ENCODE peak calls at places on chromosomes 4 and X, in ten cellular contexts. One of them, this sample, is unnamed.

GRCh38 chr4:175739612-175740011 is 72.5 kb downstream of the GPM6A start:
- DNase-seq in A549: no peak
- DNase-seq in prostate gland: no peak
- DNase-seq in breast epithelium: no peak
- DNase-seq in uterus: no peak
- DNase-seq in body of pancreas: no peak
- DNase-seq in H54: no peak
- DNase-seq in transverse colon: no peak
- DNase-seq in upper lobe of left lung: no peak
- DNase-seq in GM12891: no peak
- DNase-seq in this sample: no peak

GRCh38 chr4:120948382-120948781 is 25.9 kb upstream of the PRDM5 start:
- DNase-seq in A549: no peak
- DNase-seq in H54: no peak
- DNase-seq in upper lobe of left lung: no peak
- DNase-seq in uterus: no peak
- DNase-seq in breast epithelium: no peak
- DNase-seq in transverse colon: no peak
- DNase-seq in body of pancreas: no peak
- DNase-seq in prostate gland: no peak
- DNase-seq in GM12891: no peak
- DNase-seq in this sample: no peak

GRCh38 chrX:110394653-110395052 is 36.0 kb downstream of the RTL9 start:
- DNase-seq in A549: no peak
- DNase-seq in breast epithelium: no peak
- DNase-seq in GM12891: no peak
- DNase-seq in transverse colon: no peak
- DNase-seq in upper lobe of left lung: no peak
- DNase-seq in H54: peak; percentile 39
- DNase-seq in body of pancreas: no peak
- DNase-seq in uterus: no peak
- DNase-seq in prostate gland: no peak
- DNase-seq in this sample: peak; percentile 4

GRCh38 chr4:77167866-77168265 is 10.9 kb downstream of the CCNG2 start:
- DNase-seq in A549: no peak
- DNase-seq in body of pancreas: no peak
- DNase-seq in GM12891: no peak
- DNase-seq in breast epithelium: no peak
- DNase-seq in prostate gland: no peak
- DNase-seq in transverse colon: no peak
- DNase-seq in uterus: no peak
- DNase-seq in H54: no peak
- DNase-seq in upper lobe of left lung: no peak
- DNase-seq in this sample: no peak

GRCh38 chr4:154584259-154584658 is 6.3 kb downstream of the FGA start:
- DNase-seq in body of pancreas: no peak
- DNase-seq in GM12891: no peak
- DNase-seq in A549: no peak
- DNase-seq in breast epithelium: no peak
- DNase-seq in H54: no peak
- DNase-seq in prostate gland: no peak
- DNase-seq in uterus: no peak
- DNase-seq in transverse colon: no peak
- DNase-seq in upper lobe of left lung: no peak
- DNase-seq in this sample: no peak

GRCh38 chr4:141711211-141711610 is 74.8 kb downstream of the IL15 start:
- DNase-seq in transverse colon: no peak
- DNase-seq in upper lobe of left lung: no peak
- DNase-seq in body of pancreas: no peak
- DNase-seq in A549: peak; percentile 18
- DNase-seq in prostate gland: no peak
- DNase-seq in H54: no peak
- DNase-seq in uterus: no peak
- DNase-seq in breast epithelium: no peak
- DNase-seq in GM12891: no peak
- DNase-seq in this sample: peak; percentile 20

GRCh38 chr4:102022343-102022742 is 231.8 kb downstream of the BANK1 start:
- DNase-seq in uterus: no peak
- DNase-seq in body of pancreas: no peak
- DNase-seq in prostate gland: no peak
- DNase-seq in H54: no peak
- DNase-seq in GM12891: no peak
- DNase-seq in A549: no peak
- DNase-seq in breast epithelium: no peak
- DNase-seq in upper lobe of left lung: no peak
- DNase-seq in transverse colon: no peak
- DNase-seq in this sample: no peak

GRCh38 chr4:91961504-91961903 is 342.3 kb upstream of the GRID2 start:
- DNase-seq in A549: no peak
- DNase-seq in uterus: no peak
- DNase-seq in breast epithelium: no peak
- DNase-seq in GM12891: no peak
- DNase-seq in transverse colon: no peak
- DNase-seq in prostate gland: no peak
- DNase-seq in H54: no peak
- DNase-seq in body of pancreas: no peak
- DNase-seq in upper lobe of left lung: no peak
- DNase-seq in this sample: no peak

GRCh38 chrX:155871934-155872333 is 9.2 kb upstream of the VAMP7 start:
- DNase-seq in body of pancreas: no peak
- DNase-seq in H54: no peak
- DNase-seq in uterus: no peak
- DNase-seq in transverse colon: no peak
- DNase-seq in prostate gland: no peak
- DNase-seq in A549: no peak
- DNase-seq in upper lobe of left lung: no peak
- DNase-seq in GM12891: no peak
- DNase-seq in breast epithelium: no peak
- DNase-seq in this sample: no peak

DNA sequence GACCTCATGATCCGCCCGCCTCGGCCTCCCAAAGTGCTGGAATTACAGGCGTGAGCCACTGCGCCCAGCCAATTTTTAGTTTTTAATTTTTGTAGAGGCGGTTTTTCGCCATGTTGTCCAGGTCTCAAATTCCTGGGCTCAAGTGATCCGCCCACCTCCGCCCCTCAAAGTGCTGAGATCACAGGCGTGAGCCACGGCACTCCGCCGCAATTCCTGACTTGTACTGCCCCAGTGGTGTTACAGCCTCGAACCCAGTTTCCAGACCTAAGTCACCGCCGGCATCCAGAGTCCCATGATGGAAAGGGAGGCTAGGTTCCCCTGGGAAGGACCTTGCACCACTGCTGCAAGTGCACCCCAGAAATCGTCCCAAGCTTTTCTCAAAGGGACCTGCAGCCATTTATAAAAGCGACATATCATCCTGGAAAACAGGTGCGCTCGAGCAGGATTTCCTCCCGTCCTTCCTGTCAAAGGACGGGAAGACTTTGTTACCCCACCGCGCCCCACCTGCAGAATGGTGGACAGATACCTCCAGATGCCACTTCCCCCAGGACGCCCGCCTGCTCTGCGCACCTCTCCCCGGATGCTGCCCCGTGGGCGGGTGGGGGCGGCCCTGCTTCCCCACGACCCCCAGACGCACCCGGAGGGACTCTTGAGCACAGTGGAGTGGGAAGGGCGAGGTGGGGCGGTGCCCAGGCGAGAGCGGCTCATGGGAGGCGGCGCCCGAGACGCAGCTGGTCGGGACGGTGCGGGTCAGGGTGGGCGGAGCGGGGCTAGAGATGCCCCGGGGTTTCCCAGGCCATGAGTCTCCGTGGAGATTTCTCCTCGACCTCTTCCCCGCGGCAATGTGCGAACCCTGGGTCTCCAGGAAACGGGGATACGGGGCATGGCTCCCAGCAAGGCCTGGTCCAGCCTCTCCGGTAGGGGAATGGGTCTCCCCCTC is 959 bp upstream of the RPL10 start:
- DNase-seq in uterus: peak; percentile 80
- DNase-seq in upper lobe of left lung: peak; percentile 75
- DNase-seq in GM12891: peak; percentile 47
- DNase-seq in H54: no peak
- DNase-seq in transverse colon: peak; percentile 83
- DNase-seq in A549: peak; percentile 82
- DNase-seq in prostate gland: no peak
- DNase-seq in breast epithelium: peak; percentile 78
- DNase-seq in body of pancreas: peak; percentile 86
- DNase-seq in this sample: peak; percentile 74
- TF ChIP-seq POLR2A in uterus: peak; percentile 13
- TF ChIP-seq POLR2A in upper lobe of left lung: no peak
- TF ChIP-seq POLR2A in GM12891: no peak
- TF ChIP-seq POLR2A in H54: no peak
- TF ChIP-seq POLR2A in transverse colon: no peak
- TF ChIP-seq POLR2A in A549: peak; percentile 49
- TF ChIP-seq POLR2A in prostate gland: no peak
- TF ChIP-seq POLR2A in breast epithelium: no peak
- TF ChIP-seq POLR2A in body of pancreas: peak; percentile 43
- TF ChIP-seq POLR2A in this sample: no peak

DNA sequence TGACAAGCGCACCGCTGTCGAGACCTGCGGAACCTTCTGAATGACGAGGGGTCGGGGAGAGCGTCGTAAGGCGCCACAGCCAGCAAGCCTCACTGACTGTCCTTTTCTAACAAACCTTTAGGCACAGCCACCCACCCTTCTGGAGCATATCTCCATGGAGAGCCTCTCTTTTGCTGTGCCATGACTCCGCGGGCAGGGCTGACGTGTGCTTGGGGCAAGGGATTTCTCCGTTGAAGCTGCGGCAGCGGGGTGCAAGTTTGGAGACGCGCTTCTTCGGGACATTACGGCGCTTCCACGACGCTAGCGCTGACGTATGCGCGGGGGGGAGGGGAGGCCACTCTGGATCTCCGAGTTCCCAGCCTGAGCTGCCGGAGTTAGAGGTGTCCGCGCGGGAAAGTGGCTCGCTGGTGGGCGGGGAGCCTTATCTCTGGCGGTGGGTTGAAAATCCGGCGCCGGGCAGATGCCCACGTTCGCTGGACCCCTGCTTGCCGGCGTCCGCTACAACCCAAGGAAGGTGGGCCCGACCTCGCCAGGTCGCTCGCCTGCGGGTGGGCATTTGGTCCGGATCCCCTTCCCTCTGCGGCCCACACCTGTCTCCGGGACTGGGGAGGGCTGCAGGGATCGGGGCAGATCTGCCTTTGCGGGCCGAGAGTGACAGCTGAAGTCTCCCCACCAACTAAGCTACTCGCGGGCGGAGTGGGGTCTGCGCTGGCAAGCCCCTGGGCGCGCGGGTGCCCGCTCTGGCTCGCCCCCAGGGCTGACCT is 540 bp upstream of the SLC10A7 start:
- DNase-seq in transverse colon: peak; percentile 95
- DNase-seq in H54: peak; percentile 56
- DNase-seq in body of pancreas: peak; percentile 91
- DNase-seq in upper lobe of left lung: peak; percentile 91
- DNase-seq in prostate gland: peak; percentile 90
- DNase-seq in breast epithelium: peak; percentile 87
- DNase-seq in uterus: peak; percentile 91
- DNase-seq in GM12891: peak; percentile 82
- DNase-seq in A549: peak; percentile 66
- DNase-seq in this sample: peak; percentile 94
- TF ChIP-seq POLR2A in transverse colon: peak; percentile 73
- TF ChIP-seq POLR2A in H54: peak; percentile 67
- TF ChIP-seq POLR2A in body of pancreas: peak; percentile 61
- TF ChIP-seq POLR2A in upper lobe of left lung: peak; percentile 28
- TF ChIP-seq POLR2A in prostate gland: peak; percentile 73
- TF ChIP-seq POLR2A in breast epithelium: peak; percentile 13
- TF ChIP-seq POLR2A in uterus: peak; percentile 70
- TF ChIP-seq POLR2A in GM12891: no peak
- TF ChIP-seq POLR2A in A549: peak; percentile 24
- TF ChIP-seq POLR2A in this sample: peak; percentile 55

GRCh38 chrX:103405009-103405333 is 28.6 kb downstream of the BEX3 start:
- DNase-seq in body of pancreas: no peak
- DNase-seq in upper lobe of left lung: no peak
- DNase-seq in prostate gland: no peak
- DNase-seq in breast epithelium: no peak
- DNase-seq in uterus: no peak
- DNase-seq in H54: no peak
- DNase-seq in GM12891: no peak
- DNase-seq in transverse colon: no peak
- DNase-seq in A549: no peak
- DNase-seq in this sample: peak; percentile 33

GRCh38 chrX:103407776-103408175 is 31.4 kb downstream of the BEX3 start:
- DNase-seq in breast epithelium: no peak
- DNase-seq in H54: no peak
- DNase-seq in transverse colon: no peak
- DNase-seq in A549: no peak
- DNase-seq in body of pancreas: no peak
- DNase-seq in prostate gland: no peak
- DNase-seq in upper lobe of left lung: no peak
- DNase-seq in uterus: no peak
- DNase-seq in GM12891: no peak
- DNase-seq in this sample: no peak

GRCh38 chrX:103400931-103401330 is 24.6 kb downstream of the BEX3 start:
- DNase-seq in H54: no peak
- DNase-seq in GM12891: no peak
- DNase-seq in body of pancreas: no peak
- DNase-seq in prostate gland: no peak
- DNase-seq in A549: no peak
- DNase-seq in transverse colon: no peak
- DNase-seq in breast epithelium: no peak
- DNase-seq in upper lobe of left lung: no peak
- DNase-seq in uterus: no peak
- DNase-seq in this sample: no peak

GRCh38 chrX:103406256-103406655 is 29.9 kb downstream of the BEX3 start:
- DNase-seq in prostate gland: no peak
- DNase-seq in upper lobe of left lung: no peak
- DNase-seq in uterus: no peak
- DNase-seq in GM12891: no peak
- DNase-seq in A549: no peak
- DNase-seq in H54: no peak
- DNase-seq in body of pancreas: no peak
- DNase-seq in transverse colon: no peak
- DNase-seq in breast epithelium: no peak
- DNase-seq in this sample: no peak

GRCh38 chrX:103404225-103405008 is 28.1 kb downstream of the BEX3 start:
- DNase-seq in A549: peak; percentile 88
- DNase-seq in uterus: peak; percentile 49
- DNase-seq in H54: peak; percentile 41
- DNase-seq in prostate gland: peak; percentile 7
- DNase-seq in GM12891: peak; percentile 2
- DNase-seq in upper lobe of left lung: peak; percentile 75
- DNase-seq in breast epithelium: peak; percentile 50
- DNase-seq in body of pancreas: peak; percentile 74
- DNase-seq in transverse colon: peak; percentile 62
- DNase-seq in this sample: peak; percentile 86
- TF ChIP-seq POLR2A in A549: peak; percentile 37
- TF ChIP-seq POLR2A in uterus: no peak
- TF ChIP-seq POLR2A in H54: no peak
- TF ChIP-seq POLR2A in prostate gland: no peak
- TF ChIP-seq POLR2A in GM12891: no peak
- TF ChIP-seq POLR2A in upper lobe of left lung: no peak
- TF ChIP-seq POLR2A in breast epithelium: no peak
- TF ChIP-seq POLR2A in body of pancreas: no peak
- TF ChIP-seq POLR2A in transverse colon: no peak
- TF ChIP-seq POLR2A in this sample: peak; percentile 18

DNA sequence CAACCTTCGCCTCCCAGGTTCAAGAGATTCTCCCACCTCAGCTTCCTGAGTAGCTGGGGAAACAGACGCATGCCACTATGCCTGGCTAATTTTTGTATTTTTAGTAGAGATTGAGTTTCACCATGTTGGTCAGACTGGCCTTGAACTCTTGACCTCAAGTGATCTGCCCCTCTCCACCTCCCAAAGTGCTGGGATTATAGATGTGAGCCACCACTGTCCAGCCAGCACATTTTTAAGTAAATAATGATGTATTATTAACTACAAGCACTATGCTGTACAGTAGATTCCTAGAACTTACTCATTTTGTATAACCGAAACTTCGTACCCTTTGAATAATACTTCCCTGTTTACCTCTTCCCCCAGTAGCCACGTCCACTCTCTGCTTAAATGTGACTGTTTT is 96.0 kb upstream of the GABRG1 start:
- DNase-seq in body of pancreas: no peak
- DNase-seq in upper lobe of left lung: no peak
- DNase-seq in transverse colon: no peak
- DNase-seq in uterus: no peak
- DNase-seq in GM12891: no peak
- DNase-seq in prostate gland: no peak
- DNase-seq in breast epithelium: no peak
- DNase-seq in H54: no peak
- DNase-seq in A549: no peak
- DNase-seq in this sample: no peak
- TF ChIP-seq POLR2A in body of pancreas: no peak
- TF ChIP-seq POLR2A in upper lobe of left lung: no peak
- TF ChIP-seq POLR2A in transverse colon: no peak
- TF ChIP-seq POLR2A in uterus: no peak
- TF ChIP-seq POLR2A in GM12891: no peak
- TF ChIP-seq POLR2A in prostate gland: no peak
- TF ChIP-seq POLR2A in breast epithelium: no peak
- TF ChIP-seq POLR2A in H54: no peak
- TF ChIP-seq POLR2A in A549: no peak
- TF ChIP-seq POLR2A in this sample: no peak